ENCODE peak calls at places on chromosomes 13 and 19, in seven cellular contexts. F is astrocyte of the spinal cord; W is RWPE1; G is hepatocyte; J is RPMI8226; B is stimulated activated CD8-positive, alpha-beta memory T cell treated with anti-CD3 and anti-CD28 coated beads, Interleukin-7, amount 100 ng/mL, for 4 hours; K is MCF 10A. H is an unnamed sample.

GRCh38 chr19:45340899-45341453 is 426 bp downstream of the KLC3 start:
- DNase-seq in F (no peak), W (no peak), G (no peak), J (no peak), B (no peak), K (no peak), H (peak)

GRCh38 chr13:27012482-27013197 is 159.0 kb downstream of the USP12 start:
- DNase-seq in F (peak), W (peak), G (no peak), J (no peak), B (no peak), K (peak), H (peak)

GRCh38 chr13:33194820-33195692 is 90.5 kb downstream of the STARD13 start:
- DNase-seq in F (peak), W (no peak), G (peak), J (no peak), B (no peak), K (peak), H (peak)

GRCh38 chr19:10823690-10824089 is 12.3 kb downstream of the TMED1 start:
- DNase-seq in F (no peak), W (no peak), G (no peak), J (no peak), B (no peak), K (no peak), H (no peak)

GRCh38 chr13:92225861-92226260 is 827.4 kb downstream of the GPC5 start:
- DNase-seq in F (no peak), W (no peak), G (no peak), J (no peak), B (no peak), K (no peak), H (no peak)

GRCh38 chr19:30180691-30181090 is 191.5 kb upstream of the ZNF536 start:
- DNase-seq in F (no peak), W (no peak), G (no peak), J (no peak), B (no peak), K (no peak), H (no peak)

GRCh38 chr19:15240539-15240938 is 8.3 kb upstream of the EPHX3 start:
- DNase-seq in F (no peak), W (no peak), G (no peak), J (no peak), B (no peak), K (no peak), H (no peak)

GRCh38 chr13:54574791-54575190 is 1546.2 kb downstream of the OLFM4 start:
- DNase-seq in F (no peak), W (no peak), G (peak), J (no peak), B (no peak), K (peak), H (no peak)

GRCh38 chr13:93559718-93560117 is 333.1 kb downstream of the GPC6 start:
- DNase-seq in F (peak), W (peak), G (no peak), J (no peak), B (no peak), K (peak), H (peak)

GRCh38 chr19:49713236-49713845 is 22.4 kb downstream of the CPT1C start:
- DNase-seq in F (no peak), W (peak), G (no peak), J (no peak), B (no peak), K (no peak), H (peak)

GRCh38 chr13:113272791-113273190 is 24.2 kb upstream of the LAMP1 start:
- DNase-seq in F (no peak), W (no peak), G (no peak), J (no peak), B (no peak), K (no peak), H (no peak)

GRCh38 chr13:105969761-105970160 is 565.7 kb downstream of the EFNB2 start:
- DNase-seq in F (no peak), W (peak), G (peak), J (no peak), B (no peak), K (no peak), H (no peak)

GRCh38 chr13:96053003-96053703 is at the start of gene UGGT2:
- DNase-seq in F (peak), W (peak), G (peak), J (peak), B (no peak), K (peak), H (peak)

GRCh38 chr19:32246032-32246431 is 99.4 kb upstream of the ZNF507 start:
- DNase-seq in F (no peak), W (no peak), G (no peak), J (no peak), B (no peak), K (no peak), H (no peak)

GRCh38 chr13:64640002-64640401 is 2590.1 kb downstream of the PCDH9 start:
- DNase-seq in F (no peak), W (peak), G (no peak), J (no peak), B (no peak), K (no peak), H (no peak)

GRCh38 chr19:13155472-13156284 is 5.5 kb downstream of the IER2 start:
- DNase-seq in F (peak), W (peak), G (peak), J (peak), B (peak), K (peak), H (peak)

GRCh38 chr13:98405690-98406344 is 171.1 kb downstream of the STK24 start:
- DNase-seq in F (no peak), W (no peak), G (no peak), J (peak), B (no peak), K (no peak), H (no peak)

GRCh38 chr13:36475468-36475867 is 43.2 kb downstream of the CCNA1 start:
- DNase-seq in F (no peak), W (peak), G (no peak), J (no peak), B (no peak), K (peak), H (peak)

GRCh38 chr19:56637976-56638555 is 4.9 kb upstream of the SMIM17 start:
- DNase-seq in F (peak), W (peak), G (peak), J (peak), B (no peak), K (peak), H (peak)

GRCh38 chr19:581399-582111 is 8.1 kb upstream of the HCN2 start:
- DNase-seq in F (no peak), W (no peak), G (no peak), J (no peak), B (no peak), K (no peak), H (no peak)

GRCh38 chr13:21075303-21076264 is 14.2 kb upstream of the LATS2 start:
- DNase-seq in F (peak), W (no peak), G (peak), J (no peak), B (peak), K (no peak), H (no peak)

GRCh38 chr19:37966211-37967072 is 59.4 kb downstream of the SIPA1L3 start:
- DNase-seq in F (peak), W (peak), G (no peak), J (no peak), B (no peak), K (peak), H (no peak)

GRCh38 chr19:4390017-4390861 is 10.1 kb downstream of the SH3GL1 start:
- DNase-seq in F (peak), W (no peak), G (peak), J (no peak), B (no peak), K (no peak), H (no peak)

GRCh38 chr13:108993346-108993745 is 363.9 kb downstream of the MYO16 start:
- DNase-seq in F (no peak), W (peak), G (no peak), J (no peak), B (no peak), K (peak), H (no peak)

GRCh38 chr13:44819245-44819644 is 170.0 kb downstream of the NUFIP1 start:
- DNase-seq in F (peak), W (peak), G (peak), J (no peak), B (no peak), K (peak), H (peak)

GRCh38 chr13:50529154-50529882 is 314.2 kb downstream of the DLEU7 start:
- DNase-seq in F (peak), W (peak), G (peak), J (peak), B (no peak), K (peak), H (no peak)

GRCh38 chr13:82615043-82615442 is 1267.2 kb downstream of the SLITRK1 start:
- DNase-seq in F (no peak), W (no peak), G (no peak), J (no peak), B (no peak), K (no peak), H (no peak)

GRCh38 chr19:46824887-46825730 is 25.5 kb downstream of the AP2S1 start:
- DNase-seq in F (no peak), W (no peak), G (no peak), J (no peak), B (no peak), K (peak), H (no peak)

GRCh38 chr19:7419777-7420439 is 68.9 kb downstream of the PEX11G start:
- DNase-seq in F (no peak), W (no peak), G (no peak), J (no peak), B (no peak), K (no peak), H (no peak)

GRCh38 chr19:5588441-5588840 is 20.7 kb upstream of the TINCR start:
- DNase-seq in F (peak), W (no peak), G (no peak), J (no peak), B (no peak), K (no peak), H (no peak)

GRCh38 chr13:33230178-33230881 is 55.2 kb downstream of the STARD13 start:
- DNase-seq in F (peak), W (no peak), G (no peak), J (no peak), B (no peak), K (peak), H (no peak)

GRCh38 chr13:95714142-95714832 is 37.3 kb downstream of the DNAJC3 start:
- DNase-seq in F (peak), W (peak), G (peak), J (no peak), B (no peak), K (peak), H (peak)

GRCh38 chr13:40966298-40966697 is 52.8 kb downstream of the ELF1 start:
- DNase-seq in F (no peak), W (no peak), G (no peak), J (no peak), B (no peak), K (no peak), H (no peak)

GRCh38 chr13:34941436-34941834 is 635 bp upstream of the NBEA start:
- DNase-seq in F (no peak), W (no peak), G (no peak), J (no peak), B (no peak), K (no peak), H (no peak)

GRCh38 chr19:38606131-38606530 is 11.6 kb downstream of the MAP4K1 start:
- DNase-seq in F (no peak), W (no peak), G (no peak), J (no peak), B (no peak), K (no peak), H (no peak)

GRCh38 chr13:68745517-68745916 is 1362.1 kb upstream of the ATXN8OS start:
- DNase-seq in F (no peak), W (no peak), G (no peak), J (no peak), B (no peak), K (no peak), H (no peak)

H was measured in PC-9.